ENCODE peak calls at places on chromosomes 6 and 20, in nine cellular contexts. One of them, this sample, is unnamed.
A peak's percentile ranks its signal among the peaks of the same experiment; 100 is the strongest.

GRCh38 chr6:75480425-75480824 is 13.2 kb downstream of the FILIP1 start:
- DNase-seq in neuronal stem cell: no peak
- DNase-seq in heart right ventricle: no peak
- DNase-seq in psoas muscle: no peak
- DNase-seq in body of pancreas: no peak
- DNase-seq in pancreas: no peak
- DNase-seq in left ventricle myocardium inferior: no peak
- DNase-seq in neural progenitor cell: no peak
- DNase-seq in heart left ventricle: no peak
- DNase-seq in this sample: no peak

GRCh38 chr6:16840291-16840690 is 79.0 kb upstream of the ATXN1 start:
- DNase-seq in heart left ventricle: no peak
- DNase-seq in heart right ventricle: no peak
- DNase-seq in pancreas: no peak
- DNase-seq in neuronal stem cell: no peak
- DNase-seq in body of pancreas: no peak
- DNase-seq in neural progenitor cell: no peak
- DNase-seq in left ventricle myocardium inferior: no peak
- DNase-seq in psoas muscle: no peak
- DNase-seq in this sample: no peak

GRCh38 chr6:6712258-6712978 is 123.9 kb downstream of the LY86 start:
- DNase-seq in heart right ventricle: no peak
- DNase-seq in pancreas: peak; percentile 66
- DNase-seq in left ventricle myocardium inferior: no peak
- DNase-seq in neuronal stem cell: no peak
- DNase-seq in neural progenitor cell: no peak
- DNase-seq in psoas muscle: peak; percentile 36
- DNase-seq in heart left ventricle: no peak
- DNase-seq in body of pancreas: peak; percentile 75
- DNase-seq in this sample: no peak

GRCh38 chr20:20331796-20332195 is 36.1 kb upstream of the INSM1 start:
- DNase-seq in heart right ventricle: no peak
- DNase-seq in psoas muscle: no peak
- DNase-seq in body of pancreas: no peak
- DNase-seq in neuronal stem cell: no peak
- DNase-seq in neural progenitor cell: no peak
- DNase-seq in left ventricle myocardium inferior: no peak
- DNase-seq in pancreas: no peak
- DNase-seq in heart left ventricle: no peak
- DNase-seq in this sample: no peak

GRCh38 chr6:28537065-28537464 is 11.4 kb downstream of the GPX5 start:
- DNase-seq in neuronal stem cell: no peak
- DNase-seq in heart right ventricle: no peak
- DNase-seq in left ventricle myocardium inferior: no peak
- DNase-seq in pancreas: no peak
- DNase-seq in neural progenitor cell: peak; percentile 49
- DNase-seq in psoas muscle: no peak
- DNase-seq in body of pancreas: no peak
- DNase-seq in heart left ventricle: no peak
- DNase-seq in this sample: no peak

GRCh38 chr6:35489066-35489465 is 7.8 kb downstream of the TEAD3 start:
- DNase-seq in heart right ventricle: no peak
- DNase-seq in neural progenitor cell: no peak
- DNase-seq in neuronal stem cell: no peak
- DNase-seq in heart left ventricle: no peak
- DNase-seq in body of pancreas: no peak
- DNase-seq in left ventricle myocardium inferior: no peak
- DNase-seq in psoas muscle: no peak
- DNase-seq in pancreas: no peak
- DNase-seq in this sample: no peak

GRCh38 chr6:22956029-22956715 is 386.8 kb downstream of the HDGFL1 start:
- DNase-seq in heart right ventricle: peak; percentile 9
- DNase-seq in body of pancreas: peak; percentile 7
- DNase-seq in heart left ventricle: no peak
- DNase-seq in neural progenitor cell: no peak
- DNase-seq in psoas muscle: no peak
- DNase-seq in pancreas: no peak
- DNase-seq in left ventricle myocardium inferior: no peak
- DNase-seq in neuronal stem cell: no peak
- DNase-seq in this sample: no peak

GRCh38 chr6:92716638-92717037 is 702.7 kb downstream of the EPHA7 start:
- DNase-seq in left ventricle myocardium inferior: no peak
- DNase-seq in body of pancreas: no peak
- DNase-seq in neuronal stem cell: no peak
- DNase-seq in psoas muscle: no peak
- DNase-seq in neural progenitor cell: no peak
- DNase-seq in pancreas: no peak
- DNase-seq in heart left ventricle: no peak
- DNase-seq in heart right ventricle: no peak
- DNase-seq in this sample: no peak

GRCh38 chr20:631091-631490 is 21.0 kb upstream of the TCF15 start:
- DNase-seq in heart right ventricle: no peak
- DNase-seq in pancreas: no peak
- DNase-seq in psoas muscle: no peak
- DNase-seq in neuronal stem cell: no peak
- DNase-seq in heart left ventricle: no peak
- DNase-seq in body of pancreas: no peak
- DNase-seq in neural progenitor cell: no peak
- DNase-seq in left ventricle myocardium inferior: no peak
- DNase-seq in this sample: no peak

GRCh38 chr20:59385461-59385860 is 85.0 kb downstream of the EDN3 start:
- DNase-seq in psoas muscle: no peak
- DNase-seq in body of pancreas: no peak
- DNase-seq in neural progenitor cell: peak; percentile 66
- DNase-seq in heart right ventricle: no peak
- DNase-seq in neuronal stem cell: no peak
- DNase-seq in heart left ventricle: no peak
- DNase-seq in pancreas: no peak
- DNase-seq in left ventricle myocardium inferior: no peak
- DNase-seq in this sample: no peak

GRCh38 chr6:158474961-158475343 is 84.9 kb upstream of the TMEM181 start:
- DNase-seq in psoas muscle: no peak
- DNase-seq in heart right ventricle: no peak
- DNase-seq in neural progenitor cell: no peak
- DNase-seq in pancreas: no peak
- DNase-seq in heart left ventricle: no peak
- DNase-seq in left ventricle myocardium inferior: no peak
- DNase-seq in neuronal stem cell: no peak
- DNase-seq in body of pancreas: peak; percentile 32
- DNase-seq in this sample: no peak

GRCh38 chr6:87858440-87858839 is 156.4 kb upstream of the AKIRIN2 start:
- DNase-seq in heart right ventricle: no peak
- DNase-seq in heart left ventricle: no peak
- DNase-seq in left ventricle myocardium inferior: no peak
- DNase-seq in psoas muscle: no peak
- DNase-seq in pancreas: no peak
- DNase-seq in neural progenitor cell: no peak
- DNase-seq in body of pancreas: no peak
- DNase-seq in neuronal stem cell: no peak
- DNase-seq in this sample: no peak

GRCh38 chr6:7264686-7265384 is 48.2 kb downstream of the SSR1 start:
- DNase-seq in neuronal stem cell: no peak
- DNase-seq in heart right ventricle: peak; percentile 2
- DNase-seq in neural progenitor cell: no peak
- DNase-seq in heart left ventricle: no peak
- DNase-seq in pancreas: no peak
- DNase-seq in left ventricle myocardium inferior: no peak
- DNase-seq in body of pancreas: no peak
- DNase-seq in psoas muscle: no peak
- DNase-seq in this sample: no peak

GRCh38 chr6:121216928-121217327 is 117.4 kb downstream of the TBC1D32 start:
- DNase-seq in psoas muscle: no peak
- DNase-seq in body of pancreas: no peak
- DNase-seq in neuronal stem cell: no peak
- DNase-seq in neural progenitor cell: no peak
- DNase-seq in heart right ventricle: no peak
- DNase-seq in pancreas: no peak
- DNase-seq in left ventricle myocardium inferior: no peak
- DNase-seq in heart left ventricle: no peak
- DNase-seq in this sample: no peak

GRCh38 chr6:166815629-166816028 is 140.7 kb downstream of the RNASET2 start:
- DNase-seq in pancreas: no peak
- DNase-seq in neuronal stem cell: peak; percentile 20
- DNase-seq in heart left ventricle: no peak
- DNase-seq in left ventricle myocardium inferior: no peak
- DNase-seq in neural progenitor cell: peak; percentile 45
- DNase-seq in heart right ventricle: no peak
- DNase-seq in body of pancreas: no peak
- DNase-seq in psoas muscle: no peak
- DNase-seq in this sample: no peak

GRCh38 chr20:4401601-4402000 is 320.1 kb upstream of the PRND start:
- DNase-seq in heart left ventricle: no peak
- DNase-seq in psoas muscle: no peak
- DNase-seq in neural progenitor cell: no peak
- DNase-seq in left ventricle myocardium inferior: no peak
- DNase-seq in neuronal stem cell: no peak
- DNase-seq in heart right ventricle: no peak
- DNase-seq in body of pancreas: no peak
- DNase-seq in pancreas: no peak
- DNase-seq in this sample: no peak
- H3K27me3 ChIP-seq in heart left ventricle: no peaks in the 10 kb centered on the region
- H3K27me3 ChIP-seq in psoas muscle: no peaks in the 10 kb centered on the region
- H3K27me3 ChIP-seq in neural progenitor cell: no peaks in the 10 kb centered on the region
- H3K27me3 ChIP-seq in left ventricle myocardium inferior: peaks cover 25% of the 10 kb centered on the region
- H3K27me3 ChIP-seq in neuronal stem cell: peaks cover 21% of the 10 kb centered on the region
- H3K27me3 ChIP-seq in heart right ventricle: peaks cover 15% of the 10 kb centered on the region
- H3K27me3 ChIP-seq in body of pancreas: no peaks in the 10 kb centered on the region
- H3K27me3 ChIP-seq in pancreas: no peaks in the 10 kb centered on the region
- H3K27me3 ChIP-seq in this sample: peaks cover 15% of the 10 kb centered on the region

GRCh38 chr6:39221746-39222641 is 7.3 kb downstream of the KCNK5 start:
- DNase-seq in pancreas: no peak
- DNase-seq in heart right ventricle: no peak
- DNase-seq in left ventricle myocardium inferior: no peak
- DNase-seq in psoas muscle: no peak
- DNase-seq in heart left ventricle: no peak
- DNase-seq in neuronal stem cell: no peak
- DNase-seq in neural progenitor cell: no peak
- DNase-seq in body of pancreas: no peak
- DNase-seq in this sample: no peak

GRCh38 chr6:39224058-39224457 is 5.2 kb downstream of the KCNK5 start:
- DNase-seq in psoas muscle: no peak
- DNase-seq in body of pancreas: no peak
- DNase-seq in heart left ventricle: no peak
- DNase-seq in neural progenitor cell: no peak
- DNase-seq in heart right ventricle: no peak
- DNase-seq in pancreas: no peak
- DNase-seq in neuronal stem cell: no peak
- DNase-seq in left ventricle myocardium inferior: no peak
- DNase-seq in this sample: no peak

GRCh38 chr6:39225543-39225942 is 3.7 kb downstream of the KCNK5 start:
- DNase-seq in left ventricle myocardium inferior: no peak
- DNase-seq in neuronal stem cell: no peak
- DNase-seq in body of pancreas: peak; percentile 48
- DNase-seq in heart right ventricle: no peak
- DNase-seq in neural progenitor cell: no peak
- DNase-seq in psoas muscle: no peak
- DNase-seq in heart left ventricle: no peak
- DNase-seq in pancreas: peak; percentile 24
- DNase-seq in this sample: no peak

GRCh38 chr6:39224523-39225182 is 4.6 kb downstream of the KCNK5 start:
- DNase-seq in psoas muscle: no peak
- DNase-seq in pancreas: peak; percentile 9
- DNase-seq in neural progenitor cell: no peak
- DNase-seq in heart right ventricle: no peak
- DNase-seq in left ventricle myocardium inferior: no peak
- DNase-seq in body of pancreas: no peak
- DNase-seq in neuronal stem cell: no peak
- DNase-seq in heart left ventricle: no peak
- DNase-seq in this sample: no peak

DNA sequence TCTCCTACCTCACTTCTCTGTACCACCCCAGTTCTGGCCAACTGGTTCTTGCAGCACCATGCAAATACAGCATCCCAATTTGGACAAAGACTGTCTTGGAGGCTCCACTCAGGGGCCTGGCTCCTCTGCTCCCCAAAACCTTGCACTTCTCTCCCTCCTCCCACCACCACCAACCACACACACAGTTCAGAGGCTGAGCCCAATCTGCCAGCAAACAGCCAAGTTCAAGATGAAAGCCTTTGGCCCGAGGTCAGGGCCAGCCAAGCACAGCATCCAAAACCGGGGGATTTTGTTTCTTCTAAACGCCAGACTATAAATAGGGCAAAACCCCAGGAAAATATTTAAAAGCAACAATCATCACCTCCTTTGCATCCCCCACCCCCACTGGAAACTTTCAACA is 5.7 kb downstream of the KCNK5 start:
- DNase-seq in heart right ventricle: no peak
- DNase-seq in heart left ventricle: no peak
- DNase-seq in psoas muscle: no peak
- DNase-seq in body of pancreas: no peak
- DNase-seq in neural progenitor cell: no peak
- DNase-seq in left ventricle myocardium inferior: no peak
- DNase-seq in neuronal stem cell: no peak
- DNase-seq in pancreas: no peak
- DNase-seq in this sample: no peak
- H3K36me3 ChIP-seq in heart right ventricle: no peaks in the 10 kb centered on the region
- H3K36me3 ChIP-seq in heart left ventricle: no peaks in the 10 kb centered on the region
- H3K36me3 ChIP-seq in psoas muscle: no peaks in the 10 kb centered on the region
- H3K36me3 ChIP-seq in body of pancreas: no peaks in the 10 kb centered on the region
- H3K36me3 ChIP-seq in neural progenitor cell: no peaks in the 10 kb centered on the region
- H3K36me3 ChIP-seq in left ventricle myocardium inferior: no peaks in the 10 kb centered on the region
- H3K36me3 ChIP-seq in neuronal stem cell: no peaks in the 10 kb centered on the region
- H3K36me3 ChIP-seq in pancreas: no peaks in the 10 kb centered on the region
- H3K36me3 ChIP-seq in this sample: no peaks in the 10 kb centered on the region

GRCh38 chr6:1389791-1390070 is 355 bp downstream of the FOXF2 start:
- DNase-seq in neuronal stem cell: no peak
- DNase-seq in heart left ventricle: no peak
- DNase-seq in body of pancreas: no peak
- DNase-seq in heart right ventricle: no peak
- DNase-seq in pancreas: no peak
- DNase-seq in psoas muscle: no peak
- DNase-seq in neural progenitor cell: peak; percentile 66
- DNase-seq in left ventricle myocardium inferior: no peak
- DNase-seq in this sample: no peak
- H3K27me3 ChIP-seq in neuronal stem cell: peaks cover 93% of the 10 kb centered on the region
- H3K27me3 ChIP-seq in heart left ventricle: peaks cover 96% of the 10 kb centered on the region
- H3K27me3 ChIP-seq in body of pancreas: peaks cover 37% of the 10 kb centered on the region
- H3K27me3 ChIP-seq in heart right ventricle: peaks cover 92% of the 10 kb centered on the region
- H3K27me3 ChIP-seq in pancreas: no peaks in the 10 kb centered on the region
- H3K27me3 ChIP-seq in psoas muscle: peaks cover 58% of the 10 kb centered on the region
- H3K27me3 ChIP-seq in neural progenitor cell: peaks cover 100% of the 10 kb centered on the region
- H3K27me3 ChIP-seq in left ventricle myocardium inferior: peaks cover 99% of the 10 kb centered on the region
- H3K27me3 ChIP-seq in this sample: peaks cover 61% of the 10 kb centered on the region

GRCh38 chr6:105369145-105369544 is 33.7 kb downstream of the PREP start:
- DNase-seq in neural progenitor cell: no peak
- DNase-seq in body of pancreas: no peak
- DNase-seq in pancreas: no peak
- DNase-seq in heart right ventricle: no peak
- DNase-seq in heart left ventricle: no peak
- DNase-seq in left ventricle myocardium inferior: no peak
- DNase-seq in psoas muscle: no peak
- DNase-seq in neuronal stem cell: no peak
- DNase-seq in this sample: no peak
- H3K36me3 ChIP-seq in neural progenitor cell: no peaks in the 10 kb centered on the region
- H3K36me3 ChIP-seq in body of pancreas: peaks cover 4% of the 10 kb centered on the region
- H3K36me3 ChIP-seq in pancreas: peaks cover 3% of the 10 kb centered on the region
- H3K36me3 ChIP-seq in heart right ventricle: peaks cover 4% of the 10 kb centered on the region
- H3K36me3 ChIP-seq in heart left ventricle: peaks cover 74% of the 10 kb centered on the region
- H3K36me3 ChIP-seq in left ventricle myocardium inferior: peaks cover 56% of the 10 kb centered on the region
- H3K36me3 ChIP-seq in psoas muscle: peaks cover 86% of the 10 kb centered on the region
- H3K36me3 ChIP-seq in neuronal stem cell: peaks cover 62% of the 10 kb centered on the region
- H3K36me3 ChIP-seq in this sample: peaks cover 11% of the 10 kb centered on the region